ENCODE peak calls at places on chromosomes 6 and 20, in four cellular contexts. One of them, this sample, is unnamed.

GRCh38 chr6:113732384-113732966 is 124.7 kb upstream of the MARCKS start:
- DNase-seq in left ventricle myocardium inferior: peak
- DNase-seq in fibroblast of mammary gland: peak
- DNase-seq in neural progenitor cell: peak
- DNase-seq in this sample: peak

GRCh38 chr6:37459981-37460800 is 27.2 kb downstream of the CMTR1 start:
- DNase-seq in left ventricle myocardium inferior: no peak
- DNase-seq in fibroblast of mammary gland: no peak
- DNase-seq in neural progenitor cell: peak
- DNase-seq in this sample: no peak

GRCh38 chr6:158060447-158061360 is 79.0 kb downstream of the SYNJ2 start:
- DNase-seq in left ventricle myocardium inferior: peak
- DNase-seq in fibroblast of mammary gland: peak
- DNase-seq in neural progenitor cell: no peak
- DNase-seq in this sample: peak

GRCh38 chr6:32819729-32820128 is 2.9 kb upstream of the HLA-DOB start:
- DNase-seq in left ventricle myocardium inferior: no peak
- DNase-seq in fibroblast of mammary gland: peak
- DNase-seq in neural progenitor cell: no peak
- DNase-seq in this sample: peak

GRCh38 chr20:33007376-33008335 is at the start of gene BPIFB2:
- DNase-seq in left ventricle myocardium inferior: no peak
- DNase-seq in fibroblast of mammary gland: no peak
- DNase-seq in neural progenitor cell: no peak
- DNase-seq in this sample: no peak

GRCh38 chr6:89585156-89585555 is 53.4 kb downstream of the LYRM2 start:
- DNase-seq in left ventricle myocardium inferior: no peak
- DNase-seq in fibroblast of mammary gland: no peak
- DNase-seq in neural progenitor cell: no peak
- DNase-seq in this sample: no peak

GRCh38 chr20:62338294-62338620 is 28.9 kb downstream of the LAMA5 start:
- DNase-seq in left ventricle myocardium inferior: no peak
- DNase-seq in fibroblast of mammary gland: no peak
- DNase-seq in neural progenitor cell: no peak
- DNase-seq in this sample: no peak

GRCh38 chr20:62723351-62723750 is 14.7 kb downstream of the NTSR1 start:
- DNase-seq in left ventricle myocardium inferior: peak
- DNase-seq in fibroblast of mammary gland: no peak
- DNase-seq in neural progenitor cell: no peak
- DNase-seq in this sample: no peak

GRCh38 chr20:48612335-48612734 is 215.5 kb downstream of the PREX1 start:
- DNase-seq in left ventricle myocardium inferior: no peak
- DNase-seq in fibroblast of mammary gland: no peak
- DNase-seq in neural progenitor cell: no peak
- DNase-seq in this sample: no peak

GRCh38 chr6:131657630-131658111 is 20.6 kb downstream of the ENPP3 start:
- DNase-seq in left ventricle myocardium inferior: no peak
- DNase-seq in fibroblast of mammary gland: peak
- DNase-seq in neural progenitor cell: no peak
- DNase-seq in this sample: peak

GRCh38 chr6:168636147-168636982 is 195.4 kb downstream of the SMOC2 start:
- DNase-seq in left ventricle myocardium inferior: no peak
- DNase-seq in fibroblast of mammary gland: no peak
- DNase-seq in neural progenitor cell: peak
- DNase-seq in this sample: no peak

GRCh38 chr6:144931172-144932035 is 646.3 kb downstream of the UTRN start:
- DNase-seq in left ventricle myocardium inferior: no peak
- DNase-seq in fibroblast of mammary gland: peak
- DNase-seq in neural progenitor cell: peak
- DNase-seq in this sample: peak

GRCh38 chr6:46048646-46049297 is 33.1 kb upstream of the CLIC5 start:
- DNase-seq in left ventricle myocardium inferior: no peak
- DNase-seq in fibroblast of mammary gland: no peak
- DNase-seq in neural progenitor cell: no peak
- DNase-seq in this sample: no peak

GRCh38 chr6:97465877-97466710 is 183.1 kb upstream of the MMS22L start:
- DNase-seq in left ventricle myocardium inferior: no peak
- DNase-seq in fibroblast of mammary gland: no peak
- DNase-seq in neural progenitor cell: peak
- DNase-seq in this sample: no peak
- TF ChIP-seq CTCF in left ventricle myocardium inferior: no peak
- TF ChIP-seq CTCF in fibroblast of mammary gland: no peak
- TF ChIP-seq CTCF in neural progenitor cell: peak
- TF ChIP-seq CTCF in this sample: no peak

GRCh38 chr6:24522090-24522820 is 27.5 kb downstream of the ALDH5A1 start:
- DNase-seq in left ventricle myocardium inferior: no peak
- DNase-seq in fibroblast of mammary gland: peak
- DNase-seq in neural progenitor cell: no peak
- DNase-seq in this sample: no peak
- H3K4me3 ChIP-seq in left ventricle myocardium inferior: no peak
- H3K4me3 ChIP-seq in fibroblast of mammary gland: no peak
- H3K4me3 ChIP-seq in neural progenitor cell: no peak
- H3K4me3 ChIP-seq in this sample: no peak

DNA sequence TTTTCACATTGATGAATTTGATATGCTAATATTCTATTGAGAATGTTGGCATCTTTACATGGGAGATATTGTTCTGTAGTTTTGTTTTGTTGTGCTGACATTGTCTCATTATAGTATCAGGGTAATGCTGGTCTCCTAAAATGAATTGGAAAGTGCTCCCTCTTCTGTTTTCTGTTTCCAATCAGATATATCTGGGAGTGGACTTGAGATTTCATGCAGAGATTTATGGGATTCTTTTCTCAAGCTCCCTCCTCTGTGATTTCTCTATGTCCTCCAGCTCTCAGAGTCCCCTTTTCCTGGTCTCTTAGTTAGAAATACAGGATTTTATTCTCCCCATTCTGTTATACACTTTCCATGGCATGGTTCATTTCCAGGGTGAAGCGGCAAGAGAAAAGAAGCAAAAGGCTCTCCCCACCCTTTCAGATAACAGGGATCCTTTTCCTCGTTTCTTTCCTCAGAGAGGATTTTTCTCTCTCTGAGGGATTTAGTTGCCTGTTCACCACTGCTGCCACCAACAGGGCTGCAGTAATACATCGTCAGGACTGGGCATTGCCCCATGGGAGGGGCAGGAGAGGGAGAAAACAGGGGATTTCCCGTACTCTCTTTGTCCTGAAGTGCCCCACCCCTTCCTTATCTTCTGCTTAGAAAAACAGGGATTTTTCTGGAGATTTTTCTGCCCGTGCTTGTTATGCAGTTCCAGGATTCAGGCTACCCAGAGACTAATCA is 59.3 kb upstream of the STMND1 start:
- DNase-seq in left ventricle myocardium inferior: no peak
- DNase-seq in fibroblast of mammary gland: peak
- DNase-seq in neural progenitor cell: peak
- DNase-seq in this sample: peak
- TF ChIP-seq CTCF in left ventricle myocardium inferior: peak
- TF ChIP-seq CTCF in fibroblast of mammary gland: peak
- TF ChIP-seq CTCF in neural progenitor cell: peak
- TF ChIP-seq CTCF in this sample: peak

GRCh38 chr6:111870054-111870750 is 3.0 kb downstream of the FYN start:
- DNase-seq in left ventricle myocardium inferior: no peak
- DNase-seq in fibroblast of mammary gland: no peak
- DNase-seq in neural progenitor cell: no peak
- DNase-seq in this sample: no peak
- H3K4me3 ChIP-seq in left ventricle myocardium inferior: peak
- H3K4me3 ChIP-seq in fibroblast of mammary gland: no peak
- H3K4me3 ChIP-seq in neural progenitor cell: peak
- H3K4me3 ChIP-seq in this sample: no peak

GRCh38 chr6:109892451-109893435 is 85.4 kb upstream of the GPR6 start:
- DNase-seq in left ventricle myocardium inferior: no peak
- DNase-seq in fibroblast of mammary gland: peak
- DNase-seq in neural progenitor cell: no peak
- DNase-seq in this sample: no peak
- TF ChIP-seq CTCF in left ventricle myocardium inferior: no peak
- TF ChIP-seq CTCF in fibroblast of mammary gland: no peak
- TF ChIP-seq CTCF in neural progenitor cell: no peak
- TF ChIP-seq CTCF in this sample: no peak

GRCh38 chr6:41471064-41471895 is 74.9 kb upstream of the FOXP4 start:
- DNase-seq in left ventricle myocardium inferior: no peak
- DNase-seq in fibroblast of mammary gland: no peak
- DNase-seq in neural progenitor cell: no peak
- DNase-seq in this sample: no peak

GRCh38 chr6:41467627-41468404 is 78.4 kb upstream of the FOXP4 start:
- DNase-seq in left ventricle myocardium inferior: no peak
- DNase-seq in fibroblast of mammary gland: no peak
- DNase-seq in neural progenitor cell: no peak
- DNase-seq in this sample: no peak

GRCh38 chr6:41469156-41469950 is 76.8 kb upstream of the FOXP4 start:
- DNase-seq in left ventricle myocardium inferior: no peak
- DNase-seq in fibroblast of mammary gland: no peak
- DNase-seq in neural progenitor cell: peak
- DNase-seq in this sample: no peak

GRCh38 chr6:41469951-41470340 is 76.2 kb upstream of the FOXP4 start:
- DNase-seq in left ventricle myocardium inferior: no peak
- DNase-seq in fibroblast of mammary gland: no peak
- DNase-seq in neural progenitor cell: peak
- DNase-seq in this sample: no peak

DNA sequence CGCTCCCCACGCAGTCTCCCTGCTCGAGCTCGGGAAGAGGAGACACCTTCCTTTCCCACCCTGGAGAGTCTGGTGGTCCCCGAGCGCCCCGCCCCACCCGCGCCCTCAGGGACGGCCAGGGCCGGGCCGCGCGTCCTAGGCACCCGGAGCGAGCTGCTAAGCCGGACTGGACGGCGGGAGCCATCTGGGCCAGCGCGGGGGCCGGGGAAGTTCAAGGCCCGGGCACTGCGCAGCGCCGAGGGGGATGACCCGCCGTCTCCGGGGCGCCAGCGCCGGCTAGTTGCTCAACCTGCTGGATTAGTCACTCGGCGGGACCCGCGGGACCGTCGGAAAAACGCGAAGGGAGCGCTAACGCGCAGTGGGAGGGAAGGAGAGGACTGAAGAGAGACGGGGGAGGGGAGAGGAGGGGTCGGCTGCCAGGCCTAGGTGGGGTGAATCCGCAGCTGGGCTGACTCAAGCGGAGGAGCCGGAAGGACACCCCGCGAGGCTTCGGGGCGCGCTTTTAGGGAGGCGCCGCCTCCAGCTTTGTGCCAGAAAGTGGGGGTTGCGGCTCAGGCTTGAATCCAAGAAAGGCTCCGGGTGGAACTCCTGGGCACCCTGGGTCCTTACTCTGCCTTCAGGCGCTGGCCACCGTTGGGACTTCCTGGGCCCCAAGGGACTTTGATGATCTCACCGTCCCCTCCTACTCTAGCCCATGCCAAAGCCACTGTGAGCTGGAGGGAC is 75.7 kb upstream of the FOXP4 start:
- DNase-seq in left ventricle myocardium inferior: peak
- DNase-seq in fibroblast of mammary gland: peak
- DNase-seq in neural progenitor cell: peak
- DNase-seq in this sample: no peak
- H3K4me3 ChIP-seq in left ventricle myocardium inferior: peak
- H3K4me3 ChIP-seq in fibroblast of mammary gland: no peak
- H3K4me3 ChIP-seq in neural progenitor cell: peak
- H3K4me3 ChIP-seq in this sample: no peak

This sample was measured in foreskin fibroblast.